ENCODE peak calls at places on chromosome 11, in nine cellular contexts. N is stimulated activated CD8-positive, alpha-beta memory T cell treated with anti-CD3 and anti-CD28 coated beads, Interleukin-15, amount 100 ng/mL, for 24 hours; Q is ELR; Z is GM06990; D is CD8-positive, alpha-beta memory T cell; H is ecto neural progenitor cell; I is substantia nigra; J is left colon; F is fibroblast of the aortic adventitia. E is an unnamed sample.
A peak's percentile ranks its signal among the peaks of the same experiment; 100 is the strongest.

GRCh38 chr11:123122341-123122740 is 60.4 kb upstream of the HSPA8 start:
- DNase-seq in N (no peak), Q (peak; percentile 20), Z (no peak), D (no peak), H (no peak), I (no peak), J (no peak), F (peak; percentile 79), E (no peak)

GRCh38 chr11:44309483-44310197 is at the start of gene ALX4:
- DNase-seq in N (no peak), Q (peak; percentile 34), Z (no peak), D (no peak), H (peak; percentile 84), I (no peak), J (no peak), F (no peak), E (no peak)

GRCh38 chr11:68099474-68100405 is 21.4 kb downstream of the CHKA start:
- DNase-seq in N (no peak), Q (no peak), Z (no peak), D (no peak), H (no peak), I (no peak), J (peak; percentile 65), F (peak; percentile 21), E (peak; percentile 52)

GRCh38 chr11:101944896-101945295 is 28.6 kb upstream of the ANGPTL5 start:
- DNase-seq in N (no peak), Q (no peak), Z (no peak), D (no peak), H (no peak), I (no peak), J (no peak), F (no peak), E (no peak)

GRCh38 chr11:35305670-35306382 is 113.5 kb downstream of the SLC1A2 start:
- DNase-seq in N (no peak), Q (peak; percentile 45), Z (no peak), D (peak; percentile 64), H (peak; percentile 60), I (no peak), J (peak; percentile 34), F (peak; percentile 49), E (no peak)

GRCh38 chr11:106461839-106462545 is 384.5 kb downstream of the AASDHPPT start:
- DNase-seq in N (no peak), Q (no peak), Z (no peak), D (no peak), H (no peak), I (no peak), J (no peak), F (peak; percentile 90), E (no peak)

GRCh38 chr11:112318661-112319060 is 58.0 kb upstream of the PLET1 start:
- DNase-seq in N (no peak), Q (no peak), Z (no peak), D (no peak), H (no peak), I (no peak), J (no peak), F (peak; percentile 59), E (no peak)

GRCh38 chr11:120805960-120806555 is 217.8 kb upstream of the TBCEL start:
- DNase-seq in N (no peak), Q (no peak), Z (no peak), D (no peak), H (no peak), I (no peak), J (no peak), F (no peak), E (no peak)

GRCh38 chr11:84947970-84948600 is 679.1 kb downstream of the DLG2 start:
- DNase-seq in N (no peak), Q (peak; percentile 9), Z (no peak), D (no peak), H (no peak), I (no peak), J (no peak), F (peak; percentile 7), E (no peak)

GRCh38 chr11:41382927-41383326 is 76.5 kb downstream of the LRRC4C start:
- DNase-seq in N (no peak), Q (no peak), Z (no peak), D (no peak), H (no peak), I (no peak), J (no peak), F (peak; percentile 1), E (no peak)

GRCh38 chr11:35304900-35305299 is 114.5 kb downstream of the SLC1A2 start:
- DNase-seq in N (no peak), Q (no peak), Z (no peak), D (no peak), H (no peak), I (no peak), J (no peak), F (no peak), E (no peak)

GRCh38 chr11:17915500-17916143 is 97.2 kb downstream of the SERGEF start:
- DNase-seq in N (no peak), Q (peak; percentile 10), Z (no peak), D (no peak), H (no peak), I (no peak), J (no peak), F (no peak), E (no peak)

GRCh38 chr11:126722956-126723664 is 277.5 kb downstream of the KIRREL3 start:
- DNase-seq in N (no peak), Q (no peak), Z (no peak), D (no peak), H (no peak), I (no peak), J (no peak), F (no peak), E (no peak)

GRCh38 chr11:64096835-64097234 is 61.1 kb downstream of the FLRT1 start:
- DNase-seq in N (no peak), Q (no peak), Z (no peak), D (no peak), H (no peak), I (no peak), J (no peak), F (no peak), E (no peak)

GRCh38 chr11:75308986-75309385 is 42.5 kb downstream of the ARRB1 start:
- DNase-seq in N (no peak), Q (no peak), Z (no peak), D (no peak), H (no peak), I (no peak), J (no peak), F (no peak), E (no peak)

GRCh38 chr11:116725434-116726221 is 47.2 kb downstream of the BUD13 start:
- DNase-seq in N (no peak), Q (peak; percentile 57), Z (no peak), D (no peak), H (no peak), I (peak; percentile 20), J (no peak), F (peak; percentile 68), E (no peak)

GRCh38 chr11:63737718-63738117 is 30.9 kb downstream of the ZFTA start:
- DNase-seq in N (no peak), Q (no peak), Z (no peak), D (no peak), H (no peak), I (no peak), J (no peak), F (no peak), E (no peak)

GRCh38 chr11:66855574-66856495 is 1.0 kb upstream of the LRFN4 start:
- DNase-seq in N (peak; percentile 70), Q (peak; percentile 93), Z (peak; percentile 92), D (peak; percentile 86), H (peak; percentile 96), I (peak; percentile 79), J (peak; percentile 94), F (peak; percentile 82), E (peak; percentile 50)

GRCh38 chr11:111422494-111423249 is 43.6 kb upstream of the POU2AF1 start:
- DNase-seq in N (no peak), Q (peak; percentile 47), Z (peak; percentile 69), D (no peak), H (peak; percentile 79), I (peak; percentile 17), J (peak; percentile 74), F (peak; percentile 44), E (no peak)

GRCh38 chr11:134581121-134581626 is 169.1 kb upstream of the B3GAT1 start:
- DNase-seq in N (no peak), Q (no peak), Z (no peak), D (no peak), H (peak; percentile 41), I (no peak), J (no peak), F (no peak), E (no peak)

GRCh38 chr11:72736452-72737069 is 15.6 kb downstream of the ARAP1 start:
- DNase-seq in N (no peak), Q (peak; percentile 91), Z (peak; percentile 59), D (peak; percentile 88), H (no peak), I (no peak), J (no peak), F (peak; percentile 34), E (no peak)

GRCh38 chr11:64353761-64354506 is 5.0 kb upstream of the RPS6KA4 start:
- DNase-seq in N (no peak), Q (no peak), Z (no peak), D (no peak), H (no peak), I (no peak), J (no peak), F (no peak), E (no peak)

GRCh38 chr11:46999217-46999616 is 62.7 kb downstream of the CSTPP1 start:
- DNase-seq in N (no peak), Q (no peak), Z (no peak), D (no peak), H (no peak), I (no peak), J (no peak), F (no peak), E (no peak)

GRCh38 chr11:134625151-134625550 is 213.1 kb upstream of the B3GAT1 start:
- DNase-seq in N (no peak), Q (no peak), Z (no peak), D (no peak), H (no peak), I (no peak), J (no peak), F (no peak), E (no peak)

GRCh38 chr11:124376280-124376679 is 8.0 kb downstream of the OR8B2 start:
- DNase-seq in N (no peak), Q (no peak), Z (no peak), D (no peak), H (no peak), I (no peak), J (no peak), F (no peak), E (no peak)

GRCh38 chr11:32231909-32232493 is 141.1 kb downstream of the RCN1 start:
- DNase-seq in N (no peak), Q (peak; percentile 57), Z (no peak), D (no peak), H (no peak), I (no peak), J (peak; percentile 12), F (peak; percentile 24), E (no peak)

GRCh38 chr11:34513674-34513995 is at the start of gene ELF5:
- DNase-seq in N (no peak), Q (no peak), Z (no peak), D (no peak), H (no peak), I (no peak), J (no peak), F (no peak), E (no peak)

GRCh38 chr11:64894070-64894811 is 15.8 kb upstream of the EHD1 start:
- DNase-seq in N (peak; percentile 93), Q (peak; percentile 80), Z (peak; percentile 78), D (peak; percentile 93), H (peak; percentile 83), I (peak; percentile 49), J (peak; percentile 99), F (peak; percentile 70), E (no peak)

GRCh38 chr11:16891170-16891569 is 123.0 kb downstream of the PLEKHA7 start:
- DNase-seq in N (no peak), Q (no peak), Z (no peak), D (no peak), H (no peak), I (no peak), J (no peak), F (no peak), E (no peak)

GRCh38 chr11:8369592-8370205 is 106.0 kb upstream of the LMO1 start:
- DNase-seq in N (no peak), Q (no peak), Z (no peak), D (no peak), H (no peak), I (no peak), J (no peak), F (no peak), E (no peak)

GRCh38 chr11:46389450-46390330 is 1.9 kb downstream of the CHRM4 start:
- DNase-seq in N (no peak), Q (peak; percentile 80), Z (peak; percentile 75), D (no peak), H (peak; percentile 93), I (peak; percentile 23), J (peak; percentile 83), F (peak; percentile 45), E (no peak)

E was measured in GM12878.